ENCODE peak calls at places on chromosomes 6 and 20, in six cellular contexts. One of them, this sample, is unnamed.

GRCh38 chr20:44583179-44583578 is 800 bp downstream of the PKIG start:
- DNase-seq in RKO: no peak
- DNase-seq in left ventricle myocardium superior: no peak
- DNase-seq in activated CD8-positive, alpha-beta memory T cell treated with anti-CD3 and anti-CD28 coated beads for 48 hours: no peak
- DNase-seq in amygdala: no peak
- DNase-seq in substantia nigra: no peak
- DNase-seq in this sample: no peak

GRCh38 chr20:10170261-10170660 is 48.4 kb upstream of the SNAP25 start:
- DNase-seq in RKO: no peak
- DNase-seq in left ventricle myocardium superior: no peak
- DNase-seq in activated CD8-positive, alpha-beta memory T cell treated with anti-CD3 and anti-CD28 coated beads for 48 hours: no peak
- DNase-seq in amygdala: no peak
- DNase-seq in substantia nigra: no peak
- DNase-seq in this sample: no peak

GRCh38 chr20:29878281-29878741 is 1379.2 kb upstream of the DEFB115 start:
- DNase-seq in RKO: no peak
- DNase-seq in left ventricle myocardium superior: no peak
- DNase-seq in activated CD8-positive, alpha-beta memory T cell treated with anti-CD3 and anti-CD28 coated beads for 48 hours: no peak
- DNase-seq in amygdala: no peak
- DNase-seq in substantia nigra: no peak
- DNase-seq in this sample: no peak

GRCh38 chr6:130598021-130598989 is 228.9 kb upstream of the SMLR1 start:
- DNase-seq in RKO: no peak
- DNase-seq in left ventricle myocardium superior: no peak
- DNase-seq in activated CD8-positive, alpha-beta memory T cell treated with anti-CD3 and anti-CD28 coated beads for 48 hours: no peak
- DNase-seq in amygdala: no peak
- DNase-seq in substantia nigra: no peak
- DNase-seq in this sample: no peak

GRCh38 chr6:21201673-21202430 is 391.7 kb upstream of the SOX4 start:
- DNase-seq in RKO: no peak
- DNase-seq in left ventricle myocardium superior: no peak
- DNase-seq in activated CD8-positive, alpha-beta memory T cell treated with anti-CD3 and anti-CD28 coated beads for 48 hours: no peak
- DNase-seq in amygdala: no peak
- DNase-seq in substantia nigra: no peak
- DNase-seq in this sample: no peak

GRCh38 chr6:2434116-2434515 is 188.7 kb upstream of the GMDS start:
- DNase-seq in RKO: no peak
- DNase-seq in left ventricle myocardium superior: no peak
- DNase-seq in activated CD8-positive, alpha-beta memory T cell treated with anti-CD3 and anti-CD28 coated beads for 48 hours: no peak
- DNase-seq in amygdala: no peak
- DNase-seq in substantia nigra: no peak
- DNase-seq in this sample: no peak

GRCh38 chr6:17633465-17634188 is 33.5 kb downstream of the FAM8A1 start:
- DNase-seq in RKO: peak; percentile 16
- DNase-seq in left ventricle myocardium superior: no peak
- DNase-seq in activated CD8-positive, alpha-beta memory T cell treated with anti-CD3 and anti-CD28 coated beads for 48 hours: no peak
- DNase-seq in amygdala: no peak
- DNase-seq in substantia nigra: no peak
- DNase-seq in this sample: no peak

GRCh38 chr6:170159040-170159965 is 131.6 kb downstream of the DLL1 start:
- DNase-seq in RKO: no peak
- DNase-seq in left ventricle myocardium superior: no peak
- DNase-seq in activated CD8-positive, alpha-beta memory T cell treated with anti-CD3 and anti-CD28 coated beads for 48 hours: no peak
- DNase-seq in amygdala: no peak
- DNase-seq in substantia nigra: no peak
- DNase-seq in this sample: no peak

GRCh38 chr6:24026050-24026449 is 100.0 kb upstream of the NRSN1 start:
- DNase-seq in RKO: no peak
- DNase-seq in left ventricle myocardium superior: no peak
- DNase-seq in activated CD8-positive, alpha-beta memory T cell treated with anti-CD3 and anti-CD28 coated beads for 48 hours: no peak
- DNase-seq in amygdala: no peak
- DNase-seq in substantia nigra: no peak
- DNase-seq in this sample: no peak

GRCh38 chr6:41608443-41609151 is 29.7 kb upstream of the MDFI start:
- DNase-seq in RKO: no peak
- DNase-seq in left ventricle myocardium superior: no peak
- DNase-seq in activated CD8-positive, alpha-beta memory T cell treated with anti-CD3 and anti-CD28 coated beads for 48 hours: no peak
- DNase-seq in amygdala: no peak
- DNase-seq in substantia nigra: no peak
- DNase-seq in this sample: no peak

GRCh38 chr6:132147530-132148011 is 196.4 kb upstream of the CCN2 start:
- DNase-seq in RKO: peak; percentile 26
- DNase-seq in left ventricle myocardium superior: no peak
- DNase-seq in activated CD8-positive, alpha-beta memory T cell treated with anti-CD3 and anti-CD28 coated beads for 48 hours: no peak
- DNase-seq in amygdala: no peak
- DNase-seq in substantia nigra: no peak
- DNase-seq in this sample: no peak

GRCh38 chr20:31913431-31914157 is 38.3 kb downstream of the PDRG1 start:
- DNase-seq in RKO: no peak
- DNase-seq in left ventricle myocardium superior: no peak
- DNase-seq in activated CD8-positive, alpha-beta memory T cell treated with anti-CD3 and anti-CD28 coated beads for 48 hours: no peak
- DNase-seq in amygdala: no peak
- DNase-seq in substantia nigra: no peak
- DNase-seq in this sample: no peak

GRCh38 chr6:149842331-149842730 is 21.8 kb downstream of the LRP11 start:
- DNase-seq in RKO: no peak
- DNase-seq in left ventricle myocardium superior: no peak
- DNase-seq in activated CD8-positive, alpha-beta memory T cell treated with anti-CD3 and anti-CD28 coated beads for 48 hours: no peak
- DNase-seq in amygdala: no peak
- DNase-seq in substantia nigra: no peak
- DNase-seq in this sample: no peak

GRCh38 chr6:140921366-140922226 is 1211.1 kb upstream of the GJE1 start:
- DNase-seq in RKO: peak; percentile 87
- DNase-seq in left ventricle myocardium superior: no peak
- DNase-seq in activated CD8-positive, alpha-beta memory T cell treated with anti-CD3 and anti-CD28 coated beads for 48 hours: no peak
- DNase-seq in amygdala: no peak
- DNase-seq in substantia nigra: no peak
- DNase-seq in this sample: no peak

GRCh38 chr20:63854069-63854765 is 7.1 kb upstream of the ABHD16B start:
- DNase-seq in RKO: no peak
- DNase-seq in left ventricle myocardium superior: peak; percentile 61
- DNase-seq in activated CD8-positive, alpha-beta memory T cell treated with anti-CD3 and anti-CD28 coated beads for 48 hours: no peak
- DNase-seq in amygdala: no peak
- DNase-seq in substantia nigra: no peak
- DNase-seq in this sample: no peak

GRCh38 chr20:25057234-25058050 is 497 bp downstream of the ACSS1 start:
- DNase-seq in RKO: peak; percentile 64
- DNase-seq in left ventricle myocardium superior: peak; percentile 87
- DNase-seq in activated CD8-positive, alpha-beta memory T cell treated with anti-CD3 and anti-CD28 coated beads for 48 hours: peak; percentile 65
- DNase-seq in amygdala: no peak
- DNase-seq in substantia nigra: peak; percentile 76
- DNase-seq in this sample: no peak

GRCh38 chr20:62550087-62550565 is 74.3 kb upstream of the GATA5 start:
- DNase-seq in RKO: no peak
- DNase-seq in left ventricle myocardium superior: peak; percentile 93
- DNase-seq in activated CD8-positive, alpha-beta memory T cell treated with anti-CD3 and anti-CD28 coated beads for 48 hours: no peak
- DNase-seq in amygdala: no peak
- DNase-seq in substantia nigra: no peak
- DNase-seq in this sample: no peak

GRCh38 chr6:26183237-26183580 is 96.0 kb downstream of the HFE start:
- DNase-seq in RKO: no peak
- DNase-seq in left ventricle myocardium superior: no peak
- DNase-seq in activated CD8-positive, alpha-beta memory T cell treated with anti-CD3 and anti-CD28 coated beads for 48 hours: no peak
- DNase-seq in amygdala: no peak
- DNase-seq in substantia nigra: peak; percentile 57
- DNase-seq in this sample: no peak

GRCh38 chr6:137497722-137498463 is 3.7 kb upstream of the OLIG3 start:
- DNase-seq in RKO: no peak
- DNase-seq in left ventricle myocardium superior: no peak
- DNase-seq in activated CD8-positive, alpha-beta memory T cell treated with anti-CD3 and anti-CD28 coated beads for 48 hours: no peak
- DNase-seq in amygdala: no peak
- DNase-seq in substantia nigra: no peak
- DNase-seq in this sample: no peak

GRCh38 chr6:158481612-158482473 is 78.0 kb upstream of the TMEM181 start:
- DNase-seq in RKO: no peak
- DNase-seq in left ventricle myocardium superior: no peak
- DNase-seq in activated CD8-positive, alpha-beta memory T cell treated with anti-CD3 and anti-CD28 coated beads for 48 hours: no peak
- DNase-seq in amygdala: no peak
- DNase-seq in substantia nigra: no peak
- DNase-seq in this sample: peak; percentile 10

GRCh38 chr6:143060806-143061596 is at the start of gene AIG1:
- DNase-seq in RKO: no peak
- DNase-seq in left ventricle myocardium superior: no peak
- DNase-seq in activated CD8-positive, alpha-beta memory T cell treated with anti-CD3 and anti-CD28 coated beads for 48 hours: peak; percentile 10
- DNase-seq in amygdala: peak; percentile 77
- DNase-seq in substantia nigra: peak; percentile 87
- DNase-seq in this sample: no peak

GRCh38 chr20:4880051-4880450 is 121.3 kb downstream of the SLC23A2 start:
- DNase-seq in RKO: no peak
- DNase-seq in left ventricle myocardium superior: no peak
- DNase-seq in activated CD8-positive, alpha-beta memory T cell treated with anti-CD3 and anti-CD28 coated beads for 48 hours: no peak
- DNase-seq in amygdala: no peak
- DNase-seq in substantia nigra: no peak
- DNase-seq in this sample: no peak